ENCODE peak calls at places on chromosome 1, in five cellular contexts. S is A673, L is choroid plexus epithelial cell, I is pancreas, C is GM12864. K is an unnamed sample.

GRCh38 chr1:207908112-207908734 is 2.7 kb downstream of the CD34 start:
- DNase-seq in S (no peak), I (no peak), C (no peak), L (no peak), K (peak; percentile 44)

GRCh38 chr1:217506878-217507277 is 124.0 kb downstream of the GPATCH2 start:
- DNase-seq in C (no peak), L (peak; percentile 30), I (no peak), S (no peak), K (peak; percentile 49)

GRCh38 chr1:6143392-6143791 is 36.7 kb downstream of the CHD5 start:
- DNase-seq in L (peak; percentile 28), I (no peak), C (no peak), S (no peak), K (no peak)

GRCh38 chr1:89692601-89693503 is 59.9 kb downstream of the LRRC8C start:
- DNase-seq in I (no peak), L (peak; percentile 34), C (peak; percentile 43), S (peak; percentile 37), K (peak; percentile 28)

GRCh38 chr1:86502721-86503430 is 34.1 kb downstream of the CLCA1 start:
- DNase-seq in S (no peak), L (peak; percentile 15), I (no peak), C (no peak), K (peak; percentile 19)

GRCh38 chr1:117685936-117686806 is 80.3 kb downstream of the TENT5C start:
- DNase-seq in S (no peak), L (no peak), I (no peak), C (no peak), K (no peak)

GRCh38 chr1:214990619-214991018 is 91.9 kb upstream of the KCNK2 start:
- DNase-seq in I (no peak), L (peak; percentile 95), C (no peak), S (no peak), K (peak; percentile 96)

GRCh38 chr1:216184281-216184680 is 239.0 kb downstream of the USH2A start:
- DNase-seq in I (no peak), L (no peak), S (peak; percentile 14), C (no peak), K (no peak)

GRCh38 chr1:82848043-82848442 is 1047.3 kb downstream of the ADGRL2 start:
- DNase-seq in S (no peak), L (no peak), C (no peak), I (no peak), K (no peak)

GRCh38 chr1:186155594-186155993 is 219.5 kb downstream of the TPR start:
- DNase-seq in C (no peak), S (peak; percentile 78), L (peak; percentile 85), I (no peak), K (peak; percentile 80)

GRCh38 chr1:54381524-54381923 is 24.7 kb downstream of the SSBP3 start:
- DNase-seq in S (no peak), C (no peak), I (no peak), L (no peak), K (no peak)

GRCh38 chr1:237938553-237938952 is 47.8 kb upstream of the ZP4 start:
- DNase-seq in L (no peak), S (peak; percentile 1), C (no peak), I (no peak), K (no peak)

GRCh38 chr1:113648478-113648877 is 110.8 kb downstream of the PHTF1 start:
- DNase-seq in S (no peak), I (no peak), C (no peak), L (no peak), K (no peak)

GRCh38 chr1:212167098-212167497 is 118.1 kb upstream of the PPP2R5A start:
- DNase-seq in C (no peak), I (no peak), S (no peak), L (peak; percentile 66), K (peak; percentile 50)

GRCh38 chr1:75245239-75245638 is 111.1 kb downstream of the LHX8 start:
- DNase-seq in L (no peak), I (no peak), S (no peak), C (no peak), K (no peak)

GRCh38 chr1:25550683-25551310 is 7.4 kb downstream of the LDLRAP1 start:
- DNase-seq in L (peak; percentile 74), C (no peak), I (no peak), S (no peak), K (peak; percentile 83)

GRCh38 chr1:107246775-107247345 is 106.0 kb downstream of the NTNG1 start:
- DNase-seq in L (no peak), I (no peak), C (no peak), S (peak; percentile 93), K (no peak)

GRCh38 chr1:206776239-206776638 is 3.9 kb upstream of the IL10 start:
- DNase-seq in I (no peak), S (peak; percentile 9), C (no peak), L (no peak), K (no peak)

GRCh38 chr1:56448937-56449336 is 130.4 kb downstream of the PLPP3 start:
- DNase-seq in S (no peak), I (no peak), L (no peak), C (no peak), K (peak; percentile 41)

GRCh38 chr1:235297579-235297978 is 30.4 kb downstream of the ARID4B start:
- DNase-seq in I (no peak), S (no peak), C (no peak), L (peak; percentile 86), K (peak; percentile 58)

GRCh38 chr1:181763736-181764135 is 280.4 kb downstream of the CACNA1E start:
- DNase-seq in C (no peak), I (no peak), L (no peak), S (no peak), K (no peak)

GRCh38 chr1:206448471-206448870 is 21.8 kb upstream of the IKBKE start:
- DNase-seq in S (no peak), I (no peak), L (no peak), C (no peak), K (no peak)

GRCh38 chr1:211527006-211527405 is 35.0 kb upstream of the RD3 start:
- DNase-seq in I (no peak), C (no peak), S (no peak), L (no peak), K (no peak)

GRCh38 chr1:189970331-189971230 is 507.1 kb downstream of the BRINP3 start:
- DNase-seq in L (no peak), S (no peak), C (no peak), I (no peak), K (no peak)

GRCh38 chr1:196193891-196194559 is 414.2 kb downstream of the KCNT2 start:
- DNase-seq in L (peak; percentile 68), C (no peak), I (no peak), S (no peak), K (no peak)

GRCh38 chr1:93680121-93681094 is 1.2 kb downstream of the BCAR3 start:
- DNase-seq in C (no peak), S (peak; percentile 45), L (peak; percentile 94), I (peak; percentile 74), K (peak; percentile 93)

GRCh38 chr1:210446479-210446878 is 117.8 kb downstream of the HHAT start:
- DNase-seq in L (peak; percentile 4), I (no peak), C (peak; percentile 10), S (peak; percentile 92), K (no peak)

GRCh38 chr1:225577243-225577642 is 75.7 kb downstream of the ENAH start:
- DNase-seq in C (no peak), L (no peak), S (no peak), I (no peak), K (no peak)

GRCh38 chr1:15573477-15573876 is 11.4 kb downstream of the AGMAT start:
- DNase-seq in L (peak; percentile 54), I (no peak), C (no peak), S (no peak), K (peak; percentile 56)

GRCh38 chr1:24717867-24718650 is 27.2 kb upstream of the CLIC4 start:
- DNase-seq in S (no peak), I (no peak), C (no peak), L (no peak), K (no peak)

GRCh38 chr1:117838911-117839310 is 90.5 kb downstream of the GDAP2 start:
- DNase-seq in C (no peak), S (no peak), L (peak; percentile 45), I (no peak), K (peak; percentile 29)

GRCh38 chr1:21341517-21342078 is 51.3 kb upstream of the ECE1 start:
- DNase-seq in C (no peak), I (peak; percentile 31), L (no peak), S (no peak), K (no peak)

GRCh38 chr1:2544875-2545638 is 11.1 kb upstream of the TNFRSF14 start:
- DNase-seq in S (no peak), I (no peak), C (no peak), L (no peak), K (no peak)

DNA sequence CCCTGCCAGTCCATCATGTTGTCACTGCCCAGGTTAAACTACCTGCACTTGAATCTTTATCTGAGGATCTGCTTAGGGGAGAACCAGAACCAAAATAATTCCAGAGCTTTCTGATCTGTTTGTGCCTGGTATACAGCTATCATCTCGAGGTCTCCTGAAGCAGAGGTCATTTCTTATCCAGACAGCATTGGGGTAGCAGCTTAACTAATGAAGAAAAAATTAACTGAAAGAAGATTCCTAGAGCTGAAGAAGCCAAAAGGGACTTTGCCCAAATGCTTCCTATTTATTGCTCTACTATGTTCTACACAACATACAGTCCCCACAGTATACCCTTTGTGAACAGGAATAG is 2.7 kb downstream of the NTPCR start:
- DNase-seq in S (no peak), C (no peak), I (no peak), L (no peak), K (no peak)
- TF ChIP-seq CTCF in S (peak; percentile 7), C (no peak), I (no peak), L (no peak), K (no peak)

GRCh38 chr1:246214708-246215504 is 292.2 kb downstream of the SMYD3 start:
- DNase-seq in S (peak; percentile 44), L (peak; percentile 97), C (peak; percentile 65), I (peak; percentile 47), K (peak; percentile 88)
- H3K4me3 ChIP-seq in S (no peak overlapping the region), L (no peak overlapping the region), C (no peak overlapping the region), I (no peak overlapping the region), K (no peak overlapping the region)

DNA sequence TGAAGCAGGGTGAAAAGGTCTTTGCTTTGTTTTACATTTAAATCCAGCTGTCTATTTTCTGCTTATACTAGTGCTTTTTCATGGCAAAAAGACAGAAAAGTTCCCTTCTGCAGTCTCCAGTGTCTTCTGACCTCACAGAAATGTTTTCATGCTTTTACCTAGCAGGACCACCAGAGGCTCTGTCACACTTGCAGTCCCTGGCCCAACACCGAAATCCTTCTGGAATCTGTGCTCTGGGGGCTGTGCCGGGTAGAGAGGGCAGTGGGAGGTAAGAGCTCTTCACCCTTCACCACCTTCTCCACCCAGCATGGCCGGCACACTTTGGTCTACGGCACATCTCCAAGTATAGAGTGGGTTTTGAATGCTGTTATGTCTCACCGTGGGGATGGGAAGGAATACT is 20.8 kb downstream of the GNAT2 start:
- DNase-seq in S (no peak), I (no peak), C (no peak), L (peak; percentile 58), K (no peak)
- TF ChIP-seq CTCF in S (peak; percentile 42), I (no peak), C (peak; percentile 30), L (peak; percentile 58), K (no peak)

GRCh38 chr1:47223174-47223920 is 8.7 kb downstream of the TAL1 start:
- DNase-seq in C (no peak), S (no peak), I (no peak), L (no peak), K (no peak)

GRCh38 chr1:47226121-47226977 is 5.7 kb downstream of the TAL1 start:
- DNase-seq in C (no peak), S (no peak), I (no peak), L (no peak), K (no peak)

GRCh38 chr1:47225430-47226100 is 6.5 kb downstream of the TAL1 start:
- DNase-seq in L (no peak), C (no peak), I (no peak), S (no peak), K (no peak)

GRCh38 chr1:47223921-47224675 is 7.9 kb downstream of the TAL1 start:
- DNase-seq in I (no peak), S (no peak), L (no peak), C (no peak), K (no peak)

GRCh38 chr1:47224676-47225399 is 7.2 kb downstream of the TAL1 start:
- DNase-seq in S (no peak), C (no peak), L (no peak), I (no peak), K (no peak)
- H3K4me3 ChIP-seq in S (no peak overlapping the region), C (no peak overlapping the region), L (no peak overlapping the region), I (peak overlapping the region; percentile 40), K (no peak overlapping the region)

K was measured in cardiac fibroblast.